ENCODE peak calls at places on chromosomes 4 and X, in ten cellular contexts. One of them, this sample, is unnamed. For H3K9me3 and H3K4me1, the result is how much of the 10 kb centered on the place peaks cover.

GRCh38 chr4:2794707-2795557 is 2.0 kb downstream of the SH3BP2 start:
- DNase-seq in CD8-positive, alpha-beta T cell: no peak
- DNase-seq in body of pancreas: peak
- DNase-seq in astrocyte: peak
- DNase-seq in pancreas: peak
- DNase-seq in upper lobe of left lung: no peak
- DNase-seq in DND-41: no peak
- DNase-seq in breast epithelium: no peak
- DNase-seq in tibial artery: peak
- DNase-seq in H9: no peak
- DNase-seq in this sample: no peak

GRCh38 chrX:13750204-13750603 is 15.7 kb downstream of the OFD1 start:
- DNase-seq in CD8-positive, alpha-beta T cell: peak
- DNase-seq in body of pancreas: no peak
- DNase-seq in astrocyte: peak
- DNase-seq in pancreas: no peak
- DNase-seq in upper lobe of left lung: no peak
- DNase-seq in DND-41: no peak
- DNase-seq in breast epithelium: no peak
- DNase-seq in tibial artery: no peak
- DNase-seq in H9: no peak
- DNase-seq in this sample: peak

GRCh38 chr4:158814636-158815035 is 45.8 kb downstream of the FNIP2 start:
- DNase-seq in CD8-positive, alpha-beta T cell: no peak
- DNase-seq in body of pancreas: no peak
- DNase-seq in astrocyte: peak
- DNase-seq in pancreas: no peak
- DNase-seq in upper lobe of left lung: no peak
- DNase-seq in DND-41: no peak
- DNase-seq in breast epithelium: no peak
- DNase-seq in tibial artery: no peak
- DNase-seq in H9: no peak
- DNase-seq in this sample: no peak

GRCh38 chrX:139287155-139287924 is 243.2 kb upstream of the F9 start:
- DNase-seq in CD8-positive, alpha-beta T cell: no peak
- DNase-seq in body of pancreas: peak
- DNase-seq in astrocyte: no peak
- DNase-seq in pancreas: peak
- DNase-seq in upper lobe of left lung: no peak
- DNase-seq in DND-41: no peak
- DNase-seq in breast epithelium: no peak
- DNase-seq in tibial artery: no peak
- DNase-seq in H9: no peak
- DNase-seq in this sample: peak

GRCh38 chr4:142284402-142285221 is 561.5 kb downstream of the INPP4B start:
- DNase-seq in CD8-positive, alpha-beta T cell: no peak
- DNase-seq in body of pancreas: no peak
- DNase-seq in astrocyte: no peak
- DNase-seq in pancreas: no peak
- DNase-seq in upper lobe of left lung: no peak
- DNase-seq in DND-41: no peak
- DNase-seq in breast epithelium: no peak
- DNase-seq in tibial artery: no peak
- DNase-seq in H9: no peak
- DNase-seq in this sample: no peak

GRCh38 chrX:56782791-56783449 is 53.9 kb downstream of the NBDY start:
- DNase-seq in CD8-positive, alpha-beta T cell: no peak
- DNase-seq in body of pancreas: peak
- DNase-seq in astrocyte: no peak
- DNase-seq in pancreas: no peak
- DNase-seq in upper lobe of left lung: no peak
- DNase-seq in DND-41: no peak
- DNase-seq in breast epithelium: no peak
- DNase-seq in tibial artery: no peak
- DNase-seq in H9: no peak
- DNase-seq in this sample: no peak

GRCh38 chr4:102781570-102781969 is 20.8 kb upstream of the MANBA start:
- DNase-seq in CD8-positive, alpha-beta T cell: no peak
- DNase-seq in body of pancreas: no peak
- DNase-seq in astrocyte: no peak
- DNase-seq in pancreas: no peak
- DNase-seq in upper lobe of left lung: no peak
- DNase-seq in DND-41: no peak
- DNase-seq in breast epithelium: no peak
- DNase-seq in tibial artery: no peak
- DNase-seq in H9: no peak
- DNase-seq in this sample: no peak

GRCh38 chr4:136078971-136079370 is 1453.3 kb downstream of the PCDH18 start:
- DNase-seq in CD8-positive, alpha-beta T cell: no peak
- DNase-seq in body of pancreas: no peak
- DNase-seq in astrocyte: peak
- DNase-seq in pancreas: no peak
- DNase-seq in upper lobe of left lung: no peak
- DNase-seq in DND-41: no peak
- DNase-seq in breast epithelium: no peak
- DNase-seq in tibial artery: no peak
- DNase-seq in H9: no peak
- DNase-seq in this sample: no peak

GRCh38 chr4:94548571-94548970 is 96.8 kb downstream of the PDLIM5 start:
- DNase-seq in CD8-positive, alpha-beta T cell: no peak
- DNase-seq in body of pancreas: no peak
- DNase-seq in astrocyte: peak
- DNase-seq in pancreas: no peak
- DNase-seq in upper lobe of left lung: no peak
- DNase-seq in DND-41: no peak
- DNase-seq in breast epithelium: no peak
- DNase-seq in tibial artery: peak
- DNase-seq in H9: no peak
- DNase-seq in this sample: peak

GRCh38 chrX:106959897-106960296 is 39.7 kb downstream of the CLDN2 start:
- DNase-seq in CD8-positive, alpha-beta T cell: no peak
- DNase-seq in body of pancreas: peak
- DNase-seq in astrocyte: no peak
- DNase-seq in pancreas: no peak
- DNase-seq in upper lobe of left lung: no peak
- DNase-seq in DND-41: no peak
- DNase-seq in breast epithelium: no peak
- DNase-seq in tibial artery: no peak
- DNase-seq in H9: no peak
- DNase-seq in this sample: peak

GRCh38 chr4:138832563-138832962 is 183.0 kb upstream of the NOCT start:
- DNase-seq in CD8-positive, alpha-beta T cell: no peak
- DNase-seq in body of pancreas: no peak
- DNase-seq in astrocyte: no peak
- DNase-seq in pancreas: no peak
- DNase-seq in upper lobe of left lung: no peak
- DNase-seq in DND-41: no peak
- DNase-seq in breast epithelium: no peak
- DNase-seq in tibial artery: no peak
- DNase-seq in H9: no peak
- DNase-seq in this sample: no peak

GRCh38 chr4:52660643-52661042 is 1.5 kb upstream of the USP46 start:
- DNase-seq in CD8-positive, alpha-beta T cell: no peak
- DNase-seq in body of pancreas: no peak
- DNase-seq in astrocyte: no peak
- DNase-seq in pancreas: no peak
- DNase-seq in upper lobe of left lung: no peak
- DNase-seq in DND-41: no peak
- DNase-seq in breast epithelium: no peak
- DNase-seq in tibial artery: no peak
- DNase-seq in H9: no peak
- DNase-seq in this sample: no peak

GRCh38 chr4:52659722-52660261 is 691 bp upstream of the USP46 start:
- DNase-seq in CD8-positive, alpha-beta T cell: peak
- DNase-seq in body of pancreas: peak
- DNase-seq in astrocyte: no peak
- DNase-seq in pancreas: peak
- DNase-seq in upper lobe of left lung: peak
- DNase-seq in DND-41: peak
- DNase-seq in breast epithelium: peak
- DNase-seq in tibial artery: peak
- DNase-seq in H9: no peak
- DNase-seq in this sample: peak

GRCh38 chr4:52657630-52658501 is 1.2 kb downstream of the USP46 start:
- DNase-seq in CD8-positive, alpha-beta T cell: no peak
- DNase-seq in body of pancreas: peak
- DNase-seq in astrocyte: no peak
- DNase-seq in pancreas: no peak
- DNase-seq in upper lobe of left lung: peak
- DNase-seq in DND-41: no peak
- DNase-seq in breast epithelium: no peak
- DNase-seq in tibial artery: no peak
- DNase-seq in H9: peak
- DNase-seq in this sample: no peak

GRCh38 chr4:52658671-52659015 is 458 bp downstream of the USP46 start:
- DNase-seq in CD8-positive, alpha-beta T cell: no peak
- DNase-seq in body of pancreas: peak
- DNase-seq in astrocyte: no peak
- DNase-seq in pancreas: no peak
- DNase-seq in upper lobe of left lung: no peak
- DNase-seq in DND-41: peak
- DNase-seq in breast epithelium: no peak
- DNase-seq in tibial artery: no peak
- DNase-seq in H9: no peak
- DNase-seq in this sample: no peak

DNA sequence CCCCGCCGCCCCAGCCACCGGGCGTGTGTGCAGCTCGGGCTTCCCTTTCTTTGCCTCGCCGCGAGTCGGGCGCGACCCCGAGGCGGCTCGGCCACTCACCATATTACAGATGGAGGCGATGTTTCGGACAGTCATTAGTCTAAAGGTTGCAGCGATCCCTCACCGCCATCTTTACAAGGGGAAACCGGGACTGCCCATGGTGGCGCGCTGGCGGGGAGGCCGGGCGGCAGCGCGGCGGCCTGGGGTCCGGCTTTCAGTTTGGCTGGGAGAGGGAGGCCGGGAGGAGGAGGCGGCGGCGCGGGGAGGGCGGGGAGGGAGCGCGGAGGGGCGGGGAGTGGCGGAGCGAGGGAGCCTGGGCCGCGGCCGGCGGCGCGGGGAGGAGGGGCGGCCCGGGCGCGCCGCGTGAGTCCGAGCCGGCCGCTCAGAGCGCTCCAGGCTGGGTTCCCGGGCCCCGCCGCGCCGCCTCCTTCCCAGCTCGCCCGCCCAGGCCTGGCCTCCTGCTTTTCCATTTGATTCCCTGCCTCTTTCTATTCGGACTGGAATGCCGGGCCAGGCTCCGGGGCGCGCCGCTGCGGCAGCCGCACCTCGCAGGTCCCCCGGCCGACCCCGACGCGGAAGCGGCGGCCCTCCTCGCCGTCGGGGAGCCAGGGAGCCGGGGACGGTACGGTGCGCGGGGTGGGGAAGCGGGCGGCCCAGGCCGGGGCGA is at the start of gene USP46:
- DNase-seq in CD8-positive, alpha-beta T cell: peak
- DNase-seq in body of pancreas: peak
- DNase-seq in astrocyte: peak
- DNase-seq in pancreas: peak
- DNase-seq in upper lobe of left lung: peak
- DNase-seq in DND-41: peak
- DNase-seq in breast epithelium: peak
- DNase-seq in tibial artery: peak
- DNase-seq in H9: peak
- DNase-seq in this sample: peak
- H3K27ac ChIP-seq in CD8-positive, alpha-beta T cell: no peak
- H3K27ac ChIP-seq in body of pancreas: peak
- H3K27ac ChIP-seq in astrocyte: peak
- H3K27ac ChIP-seq in pancreas: peak
- H3K27ac ChIP-seq in upper lobe of left lung: peak
- H3K27ac ChIP-seq in DND-41: peak
- H3K27ac ChIP-seq in breast epithelium: peak
- H3K27ac ChIP-seq in tibial artery: peak
- H3K27ac ChIP-seq in H9: no peak
- H3K27ac ChIP-seq in this sample: peak

DNA sequence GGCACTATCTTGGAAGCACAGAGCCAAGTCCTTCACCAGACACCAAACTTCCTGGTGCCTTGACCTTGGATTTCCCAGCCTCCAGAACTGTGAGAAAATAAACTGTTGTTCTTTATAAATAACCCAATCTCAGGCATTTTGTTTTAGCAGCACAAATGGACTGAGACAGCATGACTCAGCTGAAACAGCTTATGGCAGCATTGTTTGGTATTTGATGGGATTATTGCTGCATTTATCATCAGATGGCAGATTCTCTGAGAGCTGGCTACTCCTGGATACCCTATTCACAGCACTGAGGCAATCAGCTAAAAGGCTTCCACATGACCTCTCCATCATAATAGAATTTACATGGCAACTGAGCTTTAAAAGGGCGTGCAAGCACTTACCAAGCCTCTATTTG is 623.1 kb upstream of the CPEB2 start:
- DNase-seq in CD8-positive, alpha-beta T cell: no peak
- DNase-seq in body of pancreas: no peak
- DNase-seq in astrocyte: no peak
- DNase-seq in pancreas: no peak
- DNase-seq in upper lobe of left lung: no peak
- DNase-seq in DND-41: no peak
- DNase-seq in breast epithelium: no peak
- DNase-seq in tibial artery: no peak
- DNase-seq in H9: no peak
- DNase-seq in this sample: no peak
- H3K9me3 ChIP-seq in CD8-positive, alpha-beta T cell: under half
- H3K9me3 ChIP-seq in body of pancreas: under half
- H3K9me3 ChIP-seq in astrocyte: under half
- H3K9me3 ChIP-seq in pancreas: under half
- H3K9me3 ChIP-seq in upper lobe of left lung: under half
- H3K9me3 ChIP-seq in DND-41: under half
- H3K9me3 ChIP-seq in breast epithelium: under half
- H3K9me3 ChIP-seq in tibial artery: under half
- H3K9me3 ChIP-seq in H9: under half
- H3K9me3 ChIP-seq in this sample: under half

GRCh38 chrX:21944136-21944615 is 3.7 kb downstream of the SMS start:
- DNase-seq in CD8-positive, alpha-beta T cell: no peak
- DNase-seq in body of pancreas: no peak
- DNase-seq in astrocyte: no peak
- DNase-seq in pancreas: no peak
- DNase-seq in upper lobe of left lung: no peak
- DNase-seq in DND-41: no peak
- DNase-seq in breast epithelium: no peak
- DNase-seq in tibial artery: no peak
- DNase-seq in H9: peak
- DNase-seq in this sample: no peak
- H3K4me1 ChIP-seq in CD8-positive, alpha-beta T cell: under half
- H3K4me1 ChIP-seq in body of pancreas: under half
- H3K4me1 ChIP-seq in astrocyte: under half
- H3K4me1 ChIP-seq in pancreas: under half
- H3K4me1 ChIP-seq in upper lobe of left lung: under half
- H3K4me1 ChIP-seq in DND-41: under half
- H3K4me1 ChIP-seq in breast epithelium: under half
- H3K4me1 ChIP-seq in tibial artery: under half
- H3K4me1 ChIP-seq in H9: under half
- H3K4me1 ChIP-seq in this sample: under half

DNA sequence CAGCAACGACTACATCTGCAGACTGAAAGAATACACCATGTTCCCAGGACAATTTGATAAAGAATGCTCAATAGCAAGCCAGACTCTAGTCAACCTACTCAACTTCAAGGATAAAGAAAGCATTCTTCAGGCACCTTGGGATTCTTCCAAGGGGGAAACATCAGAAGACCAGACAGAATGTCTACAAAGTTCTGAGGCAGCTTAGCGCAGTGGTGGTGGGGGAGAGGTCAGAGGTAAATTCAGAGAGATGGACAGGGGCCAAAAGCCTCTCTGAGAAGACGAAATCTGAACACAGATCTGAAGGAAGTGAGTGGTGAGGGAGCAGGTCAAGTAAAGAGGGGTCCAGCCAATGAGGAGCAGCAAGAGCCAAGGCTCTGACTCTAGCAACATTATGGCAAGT is 27.6 kb upstream of the IRAK1 start:
- DNase-seq in CD8-positive, alpha-beta T cell: no peak
- DNase-seq in body of pancreas: no peak
- DNase-seq in astrocyte: peak
- DNase-seq in pancreas: no peak
- DNase-seq in upper lobe of left lung: no peak
- DNase-seq in DND-41: no peak
- DNase-seq in breast epithelium: no peak
- DNase-seq in tibial artery: no peak
- DNase-seq in H9: no peak
- DNase-seq in this sample: no peak
- H3K27ac ChIP-seq in CD8-positive, alpha-beta T cell: no peak
- H3K27ac ChIP-seq in body of pancreas: peak
- H3K27ac ChIP-seq in astrocyte: peak
- H3K27ac ChIP-seq in pancreas: no peak
- H3K27ac ChIP-seq in upper lobe of left lung: no peak
- H3K27ac ChIP-seq in DND-41: no peak
- H3K27ac ChIP-seq in breast epithelium: peak
- H3K27ac ChIP-seq in tibial artery: peak
- H3K27ac ChIP-seq in H9: no peak
- H3K27ac ChIP-seq in this sample: no peak

This sample was measured in small intestine.